ENCODE peak calls at places on chromosome 22, in five cellular contexts. X is HepG2, K is K562, L is H1, Q is GM12878. I is an unnamed sample.

GRCh38 chr22:25166266-25167056 is 33.2 kb upstream of the CRYBB3 start:
- DNase-seq in X (no peak), K (no peak), Q (no peak), L (no peak), I (no peak)

GRCh38 chr22:49571326-49571725 is 256.3 kb downstream of the BRD1 start:
- DNase-seq in Q (no peak), X (no peak), K (no peak), L (no peak), I (no peak)

GRCh38 chr22:44200855-44201550 is 20.3 kb downstream of the PARVG start:
- DNase-seq in Q (no peak), K (no peak), X (no peak), L (no peak), I (no peak)

GRCh38 chr22:30858976-30859713 is 109.4 kb downstream of the MORC2 start:
- DNase-seq in Q (no peak), X (no peak), K (no peak), L (no peak), I (no peak)

GRCh38 chr22:44351685-44352377 is 39.1 kb upstream of the SHISAL1 start:
- DNase-seq in K (no peak), Q (no peak), L (peak; percentile 57), X (no peak), I (no peak)

GRCh38 chr22:47307326-47307725 is 544.9 kb downstream of the TBC1D22A start:
- DNase-seq in L (no peak), K (peak; percentile 39), X (no peak), Q (no peak), I (no peak)

GRCh38 chr22:25630446-25630845 is 66.0 kb downstream of the GRK3 start:
- DNase-seq in L (no peak), K (no peak), Q (no peak), X (no peak), I (no peak)

GRCh38 chr22:40534379-40535188 is 101.9 kb downstream of the MRTFA start:
- DNase-seq in Q (peak; percentile 53), L (no peak), K (no peak), X (no peak), I (no peak)

GRCh38 chr22:44286673-44287072 is 26.1 kb downstream of the SHISAL1 start:
- DNase-seq in Q (no peak), X (no peak), K (no peak), L (no peak), I (no peak)

GRCh38 chr22:48836673-48837340 is 990.9 kb downstream of the BRD1 start:
- DNase-seq in K (no peak), Q (no peak), X (no peak), L (no peak), I (no peak)

GRCh38 chr22:49403102-49403501 is 424.6 kb downstream of the BRD1 start:
- DNase-seq in L (no peak), X (no peak), K (no peak), Q (no peak), I (no peak)

GRCh38 chr22:50696251-50696798 is 23.7 kb downstream of the SHANK3 start:
- DNase-seq in Q (no peak), L (no peak), X (no peak), K (no peak), I (no peak)

GRCh38 chr22:50693462-50693861 is 20.8 kb downstream of the SHANK3 start:
- DNase-seq in Q (no peak), X (no peak), K (no peak), L (no peak), I (no peak)

GRCh38 chr22:50695421-50696250 is 23.0 kb downstream of the SHANK3 start:
- DNase-seq in L (no peak), Q (no peak), K (no peak), X (no peak), I (no peak)

GRCh38 chr22:50694099-50694498 is 21.5 kb downstream of the SHANK3 start:
- DNase-seq in X (no peak), Q (no peak), K (no peak), L (no peak), I (no peak)

DNA sequence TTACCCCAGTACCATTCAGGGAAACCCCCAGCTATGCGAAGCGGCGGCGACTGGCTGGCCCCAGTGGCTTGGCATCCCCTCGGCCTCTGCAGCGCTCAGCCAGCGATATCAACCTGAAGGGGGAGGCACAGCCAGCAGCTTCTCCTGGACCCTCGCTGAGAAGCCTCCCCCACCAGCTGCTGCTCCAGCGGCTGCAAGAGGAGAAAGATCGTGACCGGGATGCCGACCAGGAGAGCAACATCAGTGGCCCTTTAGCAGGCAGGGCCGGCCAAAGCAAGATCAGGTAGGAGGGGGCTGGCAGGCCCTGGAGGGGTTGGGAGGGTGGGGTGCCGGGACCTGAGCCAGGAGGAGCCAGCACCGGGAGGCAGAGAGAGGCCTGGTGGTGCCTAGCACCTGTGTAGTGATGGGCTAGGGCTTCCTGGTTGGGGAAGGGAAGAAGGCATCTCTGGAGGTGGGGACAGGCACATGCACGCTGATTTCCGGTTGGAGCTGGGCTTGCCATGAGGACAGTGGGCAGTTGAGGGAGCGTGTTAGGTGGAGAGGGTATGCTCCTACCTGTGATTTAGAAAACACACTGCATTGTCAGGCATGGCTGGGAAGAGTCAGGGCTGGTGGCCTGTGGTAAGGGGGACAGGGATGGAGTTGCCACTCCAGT is 22.3 kb downstream of the SHANK3 start:
- DNase-seq in X (no peak), Q (no peak), L (no peak), K (no peak), I (no peak)
- TF ChIP-seq ZNF274 in X (no peak), Q (no peak), L (no peak), K (no peak), I (no peak)

GRCh38 chr22:34973926-34974325 is 92.0 kb upstream of the ISX start:
- DNase-seq in L (no peak), X (no peak), Q (no peak), K (no peak), I (no peak)

GRCh38 chr22:34973016-34973415 is 92.9 kb upstream of the ISX start:
- DNase-seq in Q (no peak), L (no peak), X (no peak), K (no peak), I (no peak)

GRCh38 chr22:34972498-34972897 is 93.5 kb upstream of the ISX start:
- DNase-seq in K (no peak), X (no peak), Q (no peak), L (no peak), I (no peak)

GRCh38 chr22:34975721-34976120 is 90.2 kb upstream of the ISX start:
- DNase-seq in K (no peak), Q (no peak), L (no peak), X (no peak), I (no peak)

DNA sequence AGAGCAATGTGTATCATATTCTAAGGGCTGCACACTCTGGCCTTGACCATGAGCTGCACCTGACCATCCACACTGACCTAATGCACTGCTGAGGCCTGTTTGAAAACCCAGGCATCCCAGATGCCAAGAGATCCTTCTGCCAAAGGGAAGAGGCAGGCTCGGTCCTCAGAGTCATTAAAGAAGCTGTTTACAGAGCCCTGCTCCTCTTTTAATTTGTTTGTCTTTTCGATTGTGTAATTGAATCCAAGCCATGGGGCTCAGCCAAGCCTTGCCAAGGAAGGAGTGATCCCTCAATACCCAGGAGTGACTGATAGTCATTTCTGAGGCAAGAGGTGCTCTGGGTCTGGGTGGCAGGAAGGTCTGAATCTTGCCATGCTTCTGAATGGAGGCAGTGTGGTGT is 94.5 kb upstream of the ISX start:
- DNase-seq in X (no peak), L (no peak), Q (no peak), K (no peak), I (no peak)
- H3K27ac ChIP-seq in X (no peak overlapping the region), L (no peak overlapping the region), Q (no peak overlapping the region), K (no peak overlapping the region), I (no peak overlapping the region)

GRCh38 chr22:29627196-29627535 is 23.7 kb downstream of the NF2 start:
- DNase-seq in K (no peak), Q (no peak), L (no peak), X (no peak), I (no peak)

GRCh38 chr22:29629382-29630179 is 26.1 kb downstream of the NF2 start:
- DNase-seq in L (no peak), K (no peak), X (no peak), Q (no peak), I (no peak)

GRCh38 chr22:29630987-29631386 is 27.6 kb downstream of the NF2 start:
- DNase-seq in L (no peak), K (no peak), X (no peak), Q (no peak), I (no peak)

GRCh38 chr22:29630180-29630498 is 26.7 kb downstream of the NF2 start:
- DNase-seq in X (no peak), K (no peak), Q (no peak), L (no peak), I (no peak)

GRCh38 chr22:29628982-29629381 is 25.5 kb downstream of the NF2 start:
- DNase-seq in X (no peak), L (no peak), Q (no peak), K (no peak), I (no peak)
- TF ChIP-seq YY1 in X (no peak), L (no peak), Q (no peak), K (no peak), I (no peak)

GRCh38 chr22:23248583-23248982 is 68.3 kb downstream of the BCR start:
- DNase-seq in Q (no peak), X (peak; percentile 53), K (peak; percentile 79), L (no peak), I (no peak)
- TF ChIP-seq ZNF274 in Q (no peak), X (no peak), K (no peak), L (no peak), I (no peak)

DNA sequence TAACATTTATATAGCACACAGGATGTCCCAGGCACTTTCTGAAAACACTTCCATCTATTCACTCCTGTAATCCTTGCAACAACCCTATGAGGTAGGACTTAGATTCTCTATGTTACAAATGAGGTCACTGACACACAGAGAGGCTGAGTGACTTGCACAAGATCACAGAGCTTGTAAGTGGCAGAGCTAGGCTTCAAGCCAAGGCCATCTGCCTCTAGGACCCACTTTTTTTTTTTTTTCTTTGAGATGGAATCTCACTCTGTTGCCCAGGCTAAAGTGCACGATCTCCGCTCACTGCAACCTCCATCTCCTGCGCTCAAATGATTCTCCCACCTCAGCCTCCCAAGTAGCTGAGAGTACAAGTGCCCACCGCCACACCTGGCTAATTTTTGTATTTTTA is 18.4 kb upstream of the MYH9 start:
- DNase-seq in X (no peak), L (no peak), K (no peak), Q (no peak), I (no peak)
- H3K27ac ChIP-seq in X (no peak overlapping the region), L (no peak overlapping the region), K (no peak overlapping the region), Q (peak overlapping the region; percentile 2), I (no peak overlapping the region)

GRCh38 chr22:17513612-17514011 is 49.7 kb upstream of the SLC25A18 start:
- DNase-seq in X (no peak), L (no peak), Q (no peak), K (no peak), I (no peak)
- TF ChIP-seq YY1 in X (no peak), L (no peak), Q (no peak), K (no peak), I (no peak)

I was measured in HCT116.